ENCODE peak calls at places on chromosomes 3 and 15, in five cellular contexts. D is A549, E is SK-N-SH, Z is K562, A is GM12878. J is an unnamed sample.

GRCh38 chr3:9474482-9474881 is 77.1 kb downstream of the SETD5 start:
- DNase-seq in D (no peak), E (no peak), Z (no peak), A (no peak), J (no peak)

GRCh38 chr3:32421991-32422859 is 30.6 kb downstream of the CMTM7 start:
- DNase-seq in D (peak; percentile 10), E (peak; percentile 43), Z (peak; percentile 8), A (no peak), J (peak; percentile 73)

GRCh38 chr3:37290551-37290950 is 116.2 kb upstream of the LRRFIP2 start:
- DNase-seq in D (no peak), E (no peak), Z (no peak), A (no peak), J (peak; percentile 75)

GRCh38 chr3:55292360-55292759 is 194.7 kb downstream of the WNT5A start:
- DNase-seq in D (no peak), E (no peak), Z (no peak), A (no peak), J (no peak)

GRCh38 chr3:7536921-7537320 is 676.0 kb downstream of the GRM7 start:
- DNase-seq in D (no peak), E (no peak), Z (no peak), A (no peak), J (no peak)

GRCh38 chr3:136114421-136114820 is 81.7 kb downstream of the MSL2 start:
- DNase-seq in D (no peak), E (no peak), Z (no peak), A (no peak), J (peak; percentile 40)

GRCh38 chr3:126356373-126357298 is 572 bp downstream of the KLF15 start:
- DNase-seq in D (no peak), E (peak; percentile 82), Z (peak; percentile 37), A (no peak), J (no peak)

GRCh38 chr3:151283907-151284461 is 5.6 kb upstream of the P2RY14 start:
- DNase-seq in D (no peak), E (no peak), Z (no peak), A (no peak), J (peak; percentile 94)

GRCh38 chr15:58459045-58459444 is 27.3 kb downstream of the LIPC start:
- DNase-seq in D (no peak), E (no peak), Z (no peak), A (no peak), J (no peak)

GRCh38 chr3:101163554-101163953 is 156.8 kb downstream of the IMPG2 start:
- DNase-seq in D (no peak), E (no peak), Z (no peak), A (no peak), J (no peak)

GRCh38 chr15:74141591-74141990 is 11.2 kb downstream of the ISLR2 start:
- DNase-seq in D (no peak), E (no peak), Z (no peak), A (no peak), J (no peak)

GRCh38 chr3:151789853-151790463 is 24.0 kb upstream of the AADAC start:
- DNase-seq in D (no peak), E (no peak), Z (no peak), A (no peak), J (no peak)

GRCh38 chr3:8490079-8490552 is 11.5 kb upstream of the LMCD1 start:
- DNase-seq in D (peak; percentile 38), E (no peak), Z (no peak), A (no peak), J (peak; percentile 98)

GRCh38 chr3:63597019-63597418 is 55.5 kb upstream of the SNTN start:
- DNase-seq in D (no peak), E (no peak), Z (no peak), A (no peak), J (no peak)

GRCh38 chr3:149653136-149653535 is 4.7 kb downstream of the WWTR1 start:
- DNase-seq in D (no peak), E (no peak), Z (no peak), A (no peak), J (no peak)

GRCh38 chr3:79019137-79019923 is 748.5 kb downstream of the ROBO1 start:
- DNase-seq in D (peak; percentile 71), E (peak; percentile 89), Z (no peak), A (no peak), J (peak; percentile 93)
- TF ChIP-seq RCOR1 in D (no peak), E (peak; percentile 16), Z (no peak), A (no peak), J (no peak)

DNA sequence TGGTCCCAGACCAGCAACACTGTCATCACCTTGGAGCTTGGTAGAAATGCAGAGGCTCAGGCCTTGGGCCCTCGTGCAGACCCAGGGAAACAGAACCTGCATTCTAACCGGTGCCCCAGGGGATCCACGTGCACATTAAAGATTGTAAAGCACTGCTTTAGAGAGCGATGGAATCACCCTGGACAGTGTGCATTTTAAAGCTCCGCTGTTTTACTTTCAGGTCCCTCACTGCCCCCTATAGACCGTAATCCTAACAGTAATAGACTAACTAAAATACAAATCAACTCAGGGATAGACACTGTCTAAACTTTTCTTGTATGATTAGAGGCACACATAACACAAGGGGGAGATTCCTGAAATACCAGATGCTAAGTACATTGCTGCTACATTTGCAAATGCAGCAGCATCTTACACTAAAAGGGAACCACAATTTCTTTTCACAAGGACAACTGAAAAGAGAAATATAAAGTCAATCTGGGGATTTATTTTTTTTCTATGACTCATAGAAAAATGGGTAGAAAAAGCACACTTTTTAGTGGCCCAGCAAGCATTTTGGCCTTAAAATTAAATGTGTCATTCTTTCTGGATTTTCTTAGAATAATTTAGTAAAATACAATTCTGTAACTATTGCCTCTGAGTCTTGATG is 10.5 kb upstream of the SH3GL3 start:
- DNase-seq in D (peak; percentile 68), E (peak; percentile 42), Z (peak; percentile 18), A (no peak), J (peak; percentile 52)
- TF ChIP-seq RCOR1 in D (no peak), E (no peak), Z (no peak), A (no peak), J (no peak)

GRCh38 chr3:134370611-134371451 is 3.4 kb downstream of the AMOTL2 start:
- DNase-seq in D (no peak), E (no peak), Z (no peak), A (no peak), J (no peak)
- TF ChIP-seq RCOR1 in D (no peak), E (no peak), Z (no peak), A (no peak), J (no peak)

GRCh38 chr15:61155741-61156700 is 73.1 kb downstream of the RORA start:
- DNase-seq in D (no peak), E (no peak), Z (no peak), A (no peak), J (no peak)

GRCh38 chr15:61159901-61160300 is 69.2 kb downstream of the RORA start:
- DNase-seq in D (no peak), E (no peak), Z (no peak), A (no peak), J (no peak)

DNA sequence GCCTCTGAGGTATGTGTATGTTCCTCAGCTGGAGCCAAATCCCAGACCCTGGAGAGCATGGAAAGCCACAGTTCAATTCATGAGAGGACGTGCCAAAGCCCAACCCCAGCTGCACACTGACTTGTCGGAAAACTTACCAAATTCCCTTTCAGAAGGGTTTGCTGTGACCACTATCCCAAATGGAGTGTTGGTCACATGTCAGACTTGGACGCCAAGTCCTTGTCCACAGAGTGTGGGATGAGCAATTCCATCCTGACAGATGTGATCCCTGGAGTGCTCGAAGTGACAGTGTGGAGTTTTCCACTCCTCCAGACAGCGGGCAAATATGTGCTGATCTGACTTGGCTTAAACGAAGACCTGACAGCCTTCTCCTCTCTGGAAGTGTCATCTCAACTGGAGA is 71.2 kb downstream of the RORA start:
- DNase-seq in D (no peak), E (no peak), Z (no peak), A (no peak), J (no peak)
- TF ChIP-seq RCOR1 in D (no peak), E (no peak), Z (no peak), A (no peak), J (no peak)

GRCh38 chr3:31142139-31142538 is 247.7 kb upstream of the GADL1 start:
- DNase-seq in D (no peak), E (no peak), Z (no peak), A (no peak), J (no peak)
- TF ChIP-seq RCOR1 in D (no peak), E (no peak), Z (no peak), A (no peak), J (no peak)

GRCh38 chr15:99361541-99362185 is 110.4 kb downstream of the LRRC28 start:
- DNase-seq in D (no peak), E (no peak), Z (peak; percentile 16), A (no peak), J (peak; percentile 42)
- TF ChIP-seq RCOR1 in D (no peak), E (no peak), Z (no peak), A (no peak), J (no peak)

DNA sequence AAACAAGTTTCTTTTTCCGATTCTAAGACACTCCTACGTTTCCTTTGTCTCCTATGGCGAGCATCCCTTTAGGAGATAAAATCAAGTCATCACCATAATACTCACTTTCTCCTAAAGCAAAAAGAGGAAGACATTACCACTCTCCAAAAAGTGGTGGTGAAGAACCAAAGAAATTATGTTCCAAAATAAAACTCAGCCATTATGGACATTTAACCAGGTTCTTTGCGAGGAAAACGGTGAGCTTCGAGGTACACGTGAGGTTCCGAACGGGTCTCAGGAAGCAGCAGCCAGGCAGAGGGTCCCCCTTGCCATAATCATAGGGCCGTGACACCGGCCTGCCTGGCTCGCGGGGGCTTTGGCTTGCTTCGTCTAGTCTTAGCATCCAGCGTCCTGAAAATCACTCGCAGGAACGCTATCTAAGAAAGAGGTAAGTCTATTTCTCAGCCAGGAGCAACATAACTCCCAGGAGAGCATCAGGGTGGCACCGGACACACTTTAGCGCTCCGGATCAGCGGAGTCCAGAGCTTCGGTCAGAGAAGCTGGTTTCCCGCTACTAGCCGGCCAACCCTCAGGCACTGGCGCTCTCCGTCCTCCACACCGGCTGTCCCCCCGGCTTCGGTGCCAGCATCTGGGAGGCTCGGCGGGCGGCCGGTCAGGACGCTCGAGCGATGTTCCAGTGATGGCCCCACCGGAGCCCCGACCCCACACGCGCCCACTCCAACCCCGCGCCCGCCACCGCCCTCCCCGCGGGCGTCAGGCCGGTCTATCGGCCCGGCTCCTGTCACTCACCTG is 581 bp downstream of the IP6K1 start:
- DNase-seq in D (no peak), E (peak; percentile 59), Z (no peak), A (no peak), J (peak; percentile 28)
- TF ChIP-seq RCOR1 in D (no peak), E (no peak), Z (no peak), A (no peak), J (no peak)

J was measured in IMR-90.